ENCODE peak calls at places on chromosome 3, in six cellular contexts. One of them, this sample, is unnamed.

GRCh38 chr3:36058404-36059035 is 321.8 kb upstream of the STAC start:
- DNase-seq in choroid plexus epithelial cell: no peak
- DNase-seq in Right ventricle myocardium superior: no peak
- DNase-seq in cardiac muscle cell: no peak
- DNase-seq in GM12865: no peak
- DNase-seq in fibroblast of the conjunctiva: no peak
- DNase-seq in this sample: no peak

GRCh38 chr3:185781759-185782158 is 43.1 kb downstream of the IGF2BP2 start:
- DNase-seq in fibroblast of the conjunctiva: no peak
- DNase-seq in choroid plexus epithelial cell: peak
- DNase-seq in cardiac muscle cell: peak
- DNase-seq in GM12865: peak
- DNase-seq in Right ventricle myocardium superior: no peak
- DNase-seq in this sample: no peak

GRCh38 chr3:128859573-128860154 is 19.8 kb upstream of the ACAD9 start:
- DNase-seq in Right ventricle myocardium superior: no peak
- DNase-seq in cardiac muscle cell: peak
- DNase-seq in choroid plexus epithelial cell: peak
- DNase-seq in GM12865: no peak
- DNase-seq in fibroblast of the conjunctiva: no peak
- DNase-seq in this sample: no peak

GRCh38 chr3:54600441-54601204 is 327.2 kb downstream of the LRTM1 start:
- DNase-seq in cardiac muscle cell: peak
- DNase-seq in choroid plexus epithelial cell: no peak
- DNase-seq in fibroblast of the conjunctiva: no peak
- DNase-seq in Right ventricle myocardium superior: no peak
- DNase-seq in GM12865: no peak
- DNase-seq in this sample: no peak

GRCh38 chr3:138062037-138062436 is 52.1 kb downstream of the CLDN18 start:
- DNase-seq in fibroblast of the conjunctiva: no peak
- DNase-seq in GM12865: no peak
- DNase-seq in cardiac muscle cell: no peak
- DNase-seq in choroid plexus epithelial cell: no peak
- DNase-seq in Right ventricle myocardium superior: no peak
- DNase-seq in this sample: no peak

GRCh38 chr3:122103821-122104514 is 48.8 kb downstream of the CD86 start:
- DNase-seq in GM12865: peak
- DNase-seq in choroid plexus epithelial cell: no peak
- DNase-seq in Right ventricle myocardium superior: no peak
- DNase-seq in cardiac muscle cell: no peak
- DNase-seq in fibroblast of the conjunctiva: no peak
- DNase-seq in this sample: no peak

GRCh38 chr3:13018039-13018431 is 55.2 kb downstream of the IQSEC1 start:
- DNase-seq in fibroblast of the conjunctiva: no peak
- DNase-seq in choroid plexus epithelial cell: no peak
- DNase-seq in cardiac muscle cell: no peak
- DNase-seq in GM12865: no peak
- DNase-seq in Right ventricle myocardium superior: peak
- DNase-seq in this sample: peak

GRCh38 chr3:5431811-5432378 is 244.4 kb downstream of the EDEM1 start:
- DNase-seq in choroid plexus epithelial cell: no peak
- DNase-seq in fibroblast of the conjunctiva: no peak
- DNase-seq in GM12865: no peak
- DNase-seq in cardiac muscle cell: no peak
- DNase-seq in Right ventricle myocardium superior: no peak
- DNase-seq in this sample: no peak

GRCh38 chr3:14548321-14548729 is 8.2 kb upstream of the GRIP2 start:
- DNase-seq in fibroblast of the conjunctiva: peak
- DNase-seq in Right ventricle myocardium superior: peak
- DNase-seq in choroid plexus epithelial cell: peak
- DNase-seq in cardiac muscle cell: peak
- DNase-seq in GM12865: peak
- DNase-seq in this sample: peak

GRCh38 chr3:175431396-175431795 is 572.3 kb downstream of the NAALADL2 start:
- DNase-seq in Right ventricle myocardium superior: no peak
- DNase-seq in fibroblast of the conjunctiva: no peak
- DNase-seq in GM12865: no peak
- DNase-seq in choroid plexus epithelial cell: no peak
- DNase-seq in cardiac muscle cell: peak
- DNase-seq in this sample: no peak

GRCh38 chr3:16890605-16891333 is 6.0 kb downstream of the PLCL2 start:
- DNase-seq in cardiac muscle cell: no peak
- DNase-seq in fibroblast of the conjunctiva: no peak
- DNase-seq in choroid plexus epithelial cell: peak
- DNase-seq in Right ventricle myocardium superior: no peak
- DNase-seq in GM12865: no peak
- DNase-seq in this sample: no peak

GRCh38 chr3:18645603-18646002 is 220.5 kb upstream of the SATB1 start:
- DNase-seq in choroid plexus epithelial cell: no peak
- DNase-seq in GM12865: no peak
- DNase-seq in Right ventricle myocardium superior: no peak
- DNase-seq in fibroblast of the conjunctiva: no peak
- DNase-seq in cardiac muscle cell: no peak
- DNase-seq in this sample: no peak

GRCh38 chr3:24242012-24242698 is 252.5 kb downstream of the THRB start:
- DNase-seq in choroid plexus epithelial cell: peak
- DNase-seq in Right ventricle myocardium superior: no peak
- DNase-seq in cardiac muscle cell: peak
- DNase-seq in GM12865: no peak
- DNase-seq in fibroblast of the conjunctiva: peak
- DNase-seq in this sample: no peak

GRCh38 chr3:48232734-48233133 is 8.2 kb upstream of the ZNF589 start:
- DNase-seq in choroid plexus epithelial cell: peak
- DNase-seq in cardiac muscle cell: peak
- DNase-seq in Right ventricle myocardium superior: peak
- DNase-seq in fibroblast of the conjunctiva: no peak
- DNase-seq in GM12865: peak
- DNase-seq in this sample: peak

GRCh38 chr3:182618085-182618732 is 175.1 kb upstream of the ATP11B start:
- DNase-seq in fibroblast of the conjunctiva: no peak
- DNase-seq in choroid plexus epithelial cell: peak
- DNase-seq in Right ventricle myocardium superior: no peak
- DNase-seq in GM12865: peak
- DNase-seq in cardiac muscle cell: peak
- DNase-seq in this sample: no peak

GRCh38 chr3:86990171-86990733 is 697 bp downstream of the VGLL3 start:
- DNase-seq in GM12865: no peak
- DNase-seq in cardiac muscle cell: no peak
- DNase-seq in Right ventricle myocardium superior: peak
- DNase-seq in fibroblast of the conjunctiva: no peak
- DNase-seq in choroid plexus epithelial cell: peak
- DNase-seq in this sample: no peak

GRCh38 chr3:12556723-12557471 is at the start of gene MKRN2:
- DNase-seq in cardiac muscle cell: peak
- DNase-seq in choroid plexus epithelial cell: peak
- DNase-seq in GM12865: peak
- DNase-seq in fibroblast of the conjunctiva: peak
- DNase-seq in Right ventricle myocardium superior: peak
- DNase-seq in this sample: peak

GRCh38 chr3:28791713-28792255 is 443.2 kb upstream of the AZI2 start:
- DNase-seq in cardiac muscle cell: no peak
- DNase-seq in GM12865: peak
- DNase-seq in fibroblast of the conjunctiva: no peak
- DNase-seq in choroid plexus epithelial cell: peak
- DNase-seq in Right ventricle myocardium superior: no peak
- DNase-seq in this sample: no peak

GRCh38 chr3:138289701-138290100 is 40.0 kb downstream of the NME9 start:
- DNase-seq in choroid plexus epithelial cell: no peak
- DNase-seq in fibroblast of the conjunctiva: no peak
- DNase-seq in Right ventricle myocardium superior: no peak
- DNase-seq in GM12865: no peak
- DNase-seq in cardiac muscle cell: no peak
- DNase-seq in this sample: no peak

GRCh38 chr3:129031476-129032215 is 28.9 kb upstream of the GP9 start:
- DNase-seq in fibroblast of the conjunctiva: no peak
- DNase-seq in GM12865: no peak
- DNase-seq in cardiac muscle cell: no peak
- DNase-seq in Right ventricle myocardium superior: peak
- DNase-seq in choroid plexus epithelial cell: no peak
- DNase-seq in this sample: no peak

GRCh38 chr3:188584162-188584529 is 430.2 kb downstream of the LPP start:
- DNase-seq in GM12865: no peak
- DNase-seq in fibroblast of the conjunctiva: peak
- DNase-seq in choroid plexus epithelial cell: peak
- DNase-seq in cardiac muscle cell: peak
- DNase-seq in Right ventricle myocardium superior: no peak
- DNase-seq in this sample: no peak

GRCh38 chr3:107683447-107683846 is 160.7 kb downstream of the BBX start:
- DNase-seq in fibroblast of the conjunctiva: no peak
- DNase-seq in cardiac muscle cell: peak
- DNase-seq in Right ventricle myocardium superior: no peak
- DNase-seq in GM12865: no peak
- DNase-seq in choroid plexus epithelial cell: peak
- DNase-seq in this sample: no peak

GRCh38 chr3:177676947-177677587 is 479.8 kb upstream of the TBL1XR1 start:
- DNase-seq in choroid plexus epithelial cell: no peak
- DNase-seq in GM12865: no peak
- DNase-seq in cardiac muscle cell: no peak
- DNase-seq in Right ventricle myocardium superior: no peak
- DNase-seq in fibroblast of the conjunctiva: no peak
- DNase-seq in this sample: no peak